ENCODE peak calls at places on chromosomes 3 and 15, in ten cellular contexts. One of them, this sample, is unnamed.
A peak's percentile ranks its signal among the peaks of the same experiment; 100 is the strongest.

GRCh38 chr3:40309925-40310635 is 573 bp downstream of the EIF1B start:
- DNase-seq in IMR-90: peak; percentile 41
- DNase-seq in Karpas-422: peak; percentile 60
- DNase-seq in uterus: peak; percentile 48
- DNase-seq in right lobe of liver: peak; percentile 73
- DNase-seq in DND-41: peak; percentile 41
- DNase-seq in CD8-positive, alpha-beta T cell: peak; percentile 7
- DNase-seq in stomach: peak; percentile 33
- DNase-seq in adrenal gland: peak; percentile 58
- DNase-seq in hepatocyte: peak; percentile 60
- DNase-seq in this sample: peak; percentile 65

GRCh38 chr15:66831801-66832390 is 129.9 kb downstream of the SMAD6 start:
- DNase-seq in IMR-90: no peak
- DNase-seq in Karpas-422: no peak
- DNase-seq in uterus: no peak
- DNase-seq in right lobe of liver: no peak
- DNase-seq in DND-41: no peak
- DNase-seq in CD8-positive, alpha-beta T cell: no peak
- DNase-seq in stomach: no peak
- DNase-seq in adrenal gland: no peak
- DNase-seq in hepatocyte: no peak
- DNase-seq in this sample: no peak

GRCh38 chr15:31360843-31361763 is 34.5 kb downstream of the KLF13 start:
- DNase-seq in IMR-90: no peak
- DNase-seq in Karpas-422: peak; percentile 92
- DNase-seq in uterus: no peak
- DNase-seq in right lobe of liver: peak; percentile 67
- DNase-seq in DND-41: peak; percentile 97
- DNase-seq in CD8-positive, alpha-beta T cell: peak; percentile 62
- DNase-seq in stomach: peak; percentile 61
- DNase-seq in adrenal gland: no peak
- DNase-seq in hepatocyte: no peak
- DNase-seq in this sample: no peak

GRCh38 chr3:74601793-74602192 is 12.7 kb downstream of the CNTN3 start:
- DNase-seq in IMR-90: no peak
- DNase-seq in Karpas-422: no peak
- DNase-seq in uterus: no peak
- DNase-seq in right lobe of liver: no peak
- DNase-seq in DND-41: no peak
- DNase-seq in CD8-positive, alpha-beta T cell: no peak
- DNase-seq in stomach: no peak
- DNase-seq in adrenal gland: no peak
- DNase-seq in hepatocyte: no peak
- DNase-seq in this sample: no peak

GRCh38 chr15:73305331-73306211 is 63.2 kb downstream of the HCN4 start:
- DNase-seq in IMR-90: peak; percentile 65
- DNase-seq in Karpas-422: peak; percentile 81
- DNase-seq in uterus: no peak
- DNase-seq in right lobe of liver: no peak
- DNase-seq in DND-41: peak; percentile 21
- DNase-seq in CD8-positive, alpha-beta T cell: no peak
- DNase-seq in stomach: no peak
- DNase-seq in adrenal gland: peak; percentile 39
- DNase-seq in hepatocyte: peak; percentile 82
- DNase-seq in this sample: no peak

GRCh38 chr3:58570851-58571250 is 6.3 kb downstream of the FAM107A start:
- DNase-seq in IMR-90: no peak
- DNase-seq in Karpas-422: no peak
- DNase-seq in uterus: no peak
- DNase-seq in right lobe of liver: no peak
- DNase-seq in DND-41: no peak
- DNase-seq in CD8-positive, alpha-beta T cell: no peak
- DNase-seq in stomach: no peak
- DNase-seq in adrenal gland: no peak
- DNase-seq in hepatocyte: no peak
- DNase-seq in this sample: no peak

GRCh38 chr3:159866201-159866746 is 122.4 kb upstream of the IL12A start:
- DNase-seq in IMR-90: no peak
- DNase-seq in Karpas-422: no peak
- DNase-seq in uterus: no peak
- DNase-seq in right lobe of liver: no peak
- DNase-seq in DND-41: no peak
- DNase-seq in CD8-positive, alpha-beta T cell: no peak
- DNase-seq in stomach: no peak
- DNase-seq in adrenal gland: no peak
- DNase-seq in hepatocyte: no peak
- DNase-seq in this sample: no peak

GRCh38 chr15:90558182-90558581 is 28.5 kb downstream of the CRTC3 start:
- DNase-seq in IMR-90: no peak
- DNase-seq in Karpas-422: no peak
- DNase-seq in uterus: no peak
- DNase-seq in right lobe of liver: peak; percentile 82
- DNase-seq in DND-41: no peak
- DNase-seq in CD8-positive, alpha-beta T cell: no peak
- DNase-seq in stomach: no peak
- DNase-seq in adrenal gland: peak; percentile 57
- DNase-seq in hepatocyte: peak; percentile 81
- DNase-seq in this sample: peak; percentile 71

GRCh38 chr15:100093211-100094126 is 248.3 kb downstream of the ADAMTS17 start:
- DNase-seq in IMR-90: peak; percentile 88
- DNase-seq in Karpas-422: no peak
- DNase-seq in uterus: no peak
- DNase-seq in right lobe of liver: no peak
- DNase-seq in DND-41: no peak
- DNase-seq in CD8-positive, alpha-beta T cell: no peak
- DNase-seq in stomach: no peak
- DNase-seq in adrenal gland: no peak
- DNase-seq in hepatocyte: no peak
- DNase-seq in this sample: no peak

GRCh38 chr3:102979682-102980378 is 545.0 kb downstream of the ZPLD1 start:
- DNase-seq in IMR-90: peak; percentile 84
- DNase-seq in Karpas-422: no peak
- DNase-seq in uterus: peak; percentile 80
- DNase-seq in right lobe of liver: no peak
- DNase-seq in DND-41: no peak
- DNase-seq in CD8-positive, alpha-beta T cell: no peak
- DNase-seq in stomach: peak; percentile 29
- DNase-seq in adrenal gland: peak; percentile 95
- DNase-seq in hepatocyte: peak; percentile 70
- DNase-seq in this sample: peak; percentile 86

GRCh38 chr3:104941785-104942184 is 424.9 kb upstream of the ALCAM start:
- DNase-seq in IMR-90: no peak
- DNase-seq in Karpas-422: no peak
- DNase-seq in uterus: no peak
- DNase-seq in right lobe of liver: no peak
- DNase-seq in DND-41: no peak
- DNase-seq in CD8-positive, alpha-beta T cell: no peak
- DNase-seq in stomach: no peak
- DNase-seq in adrenal gland: no peak
- DNase-seq in hepatocyte: no peak
- DNase-seq in this sample: no peak

GRCh38 chr3:45874677-45875346 is 11.5 kb upstream of the CCR9 start:
- DNase-seq in IMR-90: no peak
- DNase-seq in Karpas-422: no peak
- DNase-seq in uterus: no peak
- DNase-seq in right lobe of liver: no peak
- DNase-seq in DND-41: no peak
- DNase-seq in CD8-positive, alpha-beta T cell: no peak
- DNase-seq in stomach: no peak
- DNase-seq in adrenal gland: no peak
- DNase-seq in hepatocyte: no peak
- DNase-seq in this sample: no peak

GRCh38 chr15:57418640-57419039 is 42.3 kb downstream of the CGNL1 start:
- DNase-seq in IMR-90: no peak
- DNase-seq in Karpas-422: no peak
- DNase-seq in uterus: no peak
- DNase-seq in right lobe of liver: peak; percentile 92
- DNase-seq in DND-41: no peak
- DNase-seq in CD8-positive, alpha-beta T cell: no peak
- DNase-seq in stomach: no peak
- DNase-seq in adrenal gland: no peak
- DNase-seq in hepatocyte: no peak
- DNase-seq in this sample: no peak

GRCh38 chr3:111571272-111571671 is 23.9 kb downstream of the ZBED2 start:
- DNase-seq in IMR-90: no peak
- DNase-seq in Karpas-422: no peak
- DNase-seq in uterus: no peak
- DNase-seq in right lobe of liver: no peak
- DNase-seq in DND-41: no peak
- DNase-seq in CD8-positive, alpha-beta T cell: no peak
- DNase-seq in stomach: no peak
- DNase-seq in adrenal gland: no peak
- DNase-seq in hepatocyte: no peak
- DNase-seq in this sample: no peak

GRCh38 chr3:100023150-100023549 is 91.2 kb downstream of the FILIP1L start:
- DNase-seq in IMR-90: peak; percentile 14
- DNase-seq in Karpas-422: no peak
- DNase-seq in uterus: no peak
- DNase-seq in right lobe of liver: no peak
- DNase-seq in DND-41: no peak
- DNase-seq in CD8-positive, alpha-beta T cell: no peak
- DNase-seq in stomach: no peak
- DNase-seq in adrenal gland: no peak
- DNase-seq in hepatocyte: no peak
- DNase-seq in this sample: no peak

GRCh38 chr15:90086868-90087268 is 15.4 kb downstream of the IDH2 start:
- DNase-seq in IMR-90: peak; percentile 42
- DNase-seq in Karpas-422: peak; percentile 85
- DNase-seq in uterus: no peak
- DNase-seq in right lobe of liver: peak; percentile 53
- DNase-seq in DND-41: peak; percentile 55
- DNase-seq in CD8-positive, alpha-beta T cell: peak; percentile 30
- DNase-seq in stomach: no peak
- DNase-seq in adrenal gland: peak; percentile 55
- DNase-seq in hepatocyte: no peak
- DNase-seq in this sample: no peak

GRCh38 chr3:95612611-95613010 is 1201.8 kb upstream of the EPHA6 start:
- DNase-seq in IMR-90: no peak
- DNase-seq in Karpas-422: no peak
- DNase-seq in uterus: no peak
- DNase-seq in right lobe of liver: no peak
- DNase-seq in DND-41: no peak
- DNase-seq in CD8-positive, alpha-beta T cell: no peak
- DNase-seq in stomach: no peak
- DNase-seq in adrenal gland: no peak
- DNase-seq in hepatocyte: no peak
- DNase-seq in this sample: no peak

GRCh38 chr15:47514251-47514652 is 203.1 kb upstream of the SEMA6D start:
- DNase-seq in IMR-90: peak; percentile 76
- DNase-seq in Karpas-422: no peak
- DNase-seq in uterus: no peak
- DNase-seq in right lobe of liver: no peak
- DNase-seq in DND-41: no peak
- DNase-seq in CD8-positive, alpha-beta T cell: no peak
- DNase-seq in stomach: no peak
- DNase-seq in adrenal gland: no peak
- DNase-seq in hepatocyte: no peak
- DNase-seq in this sample: no peak

GRCh38 chr15:74958320-74958907 is 1.8 kb upstream of the RPP25 start:
- DNase-seq in IMR-90: no peak
- DNase-seq in Karpas-422: no peak
- DNase-seq in uterus: peak; percentile 24
- DNase-seq in right lobe of liver: peak; percentile 55
- DNase-seq in DND-41: no peak
- DNase-seq in CD8-positive, alpha-beta T cell: no peak
- DNase-seq in stomach: peak; percentile 81
- DNase-seq in adrenal gland: peak; percentile 68
- DNase-seq in hepatocyte: peak; percentile 77
- DNase-seq in this sample: peak; percentile 80
- H3K4me1 ChIP-seq in IMR-90: peaks cover 8% of the 10 kb centered on the region
- H3K4me1 ChIP-seq in Karpas-422: peaks cover 58% of the 10 kb centered on the region
- H3K4me1 ChIP-seq in uterus: no peaks in the 10 kb centered on the region
- H3K4me1 ChIP-seq in right lobe of liver: no peaks in the 10 kb centered on the region
- H3K4me1 ChIP-seq in DND-41: no peaks in the 10 kb centered on the region
- H3K4me1 ChIP-seq in CD8-positive, alpha-beta T cell: peaks cover 26% of the 10 kb centered on the region
- H3K4me1 ChIP-seq in stomach: peaks cover 46% of the 10 kb centered on the region
- H3K4me1 ChIP-seq in adrenal gland: peaks cover 18% of the 10 kb centered on the region
- H3K4me1 ChIP-seq in hepatocyte: peaks cover 43% of the 10 kb centered on the region
- H3K4me1 ChIP-seq in this sample: no peaks in the 10 kb centered on the region

GRCh38 chr3:8741581-8742355 is 8.2 kb downstream of the CAV3 start:
- DNase-seq in IMR-90: peak; percentile 86
- DNase-seq in Karpas-422: no peak
- DNase-seq in uterus: no peak
- DNase-seq in right lobe of liver: no peak
- DNase-seq in DND-41: no peak
- DNase-seq in CD8-positive, alpha-beta T cell: no peak
- DNase-seq in stomach: no peak
- DNase-seq in adrenal gland: peak; percentile 51
- DNase-seq in hepatocyte: peak; percentile 81
- DNase-seq in this sample: no peak
- H3K4me3 ChIP-seq in IMR-90: no peak overlapping the region
- H3K4me3 ChIP-seq in Karpas-422: no peak overlapping the region
- H3K4me3 ChIP-seq in uterus: no peak overlapping the region
- H3K4me3 ChIP-seq in right lobe of liver: no peak overlapping the region
- H3K4me3 ChIP-seq in DND-41: no peak overlapping the region
- H3K4me3 ChIP-seq in CD8-positive, alpha-beta T cell: no peak overlapping the region
- H3K4me3 ChIP-seq in stomach: no peak overlapping the region
- H3K4me3 ChIP-seq in adrenal gland: no peak overlapping the region
- H3K4me3 ChIP-seq in hepatocyte: no peak overlapping the region
- H3K4me3 ChIP-seq in this sample: no peak overlapping the region

DNA sequence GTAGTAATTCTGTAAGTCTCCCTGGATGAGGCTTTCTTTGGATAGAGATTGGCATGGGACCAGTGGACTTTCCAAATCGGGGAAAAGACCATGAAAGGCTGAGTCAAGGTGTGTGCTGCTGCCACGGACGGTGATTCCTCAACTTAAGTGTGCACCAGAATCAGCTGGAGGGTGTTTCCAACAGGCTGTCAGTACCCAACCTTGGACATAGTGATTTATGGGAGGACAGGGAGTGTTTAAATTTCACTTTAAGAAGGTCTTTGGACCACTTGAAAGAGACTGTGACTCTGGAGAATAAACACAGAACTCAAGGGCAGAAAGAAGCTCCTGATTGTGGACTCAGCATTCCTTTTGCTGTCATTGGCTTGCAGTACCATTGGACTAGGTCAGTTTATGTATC is 20.4 kb upstream of the CHST2 start:
- DNase-seq in IMR-90: no peak
- DNase-seq in Karpas-422: no peak
- DNase-seq in uterus: no peak
- DNase-seq in right lobe of liver: no peak
- DNase-seq in DND-41: no peak
- DNase-seq in CD8-positive, alpha-beta T cell: no peak
- DNase-seq in stomach: no peak
- DNase-seq in adrenal gland: no peak
- DNase-seq in hepatocyte: no peak
- DNase-seq in this sample: no peak
- H3K4me1 ChIP-seq in IMR-90: no peaks in the 10 kb centered on the region
- H3K4me1 ChIP-seq in Karpas-422: no peaks in the 10 kb centered on the region
- H3K4me1 ChIP-seq in uterus: no peaks in the 10 kb centered on the region
- H3K4me1 ChIP-seq in right lobe of liver: no peaks in the 10 kb centered on the region
- H3K4me1 ChIP-seq in DND-41: no peaks in the 10 kb centered on the region
- H3K4me1 ChIP-seq in CD8-positive, alpha-beta T cell: no peaks in the 10 kb centered on the region
- H3K4me1 ChIP-seq in stomach: no peaks in the 10 kb centered on the region
- H3K4me1 ChIP-seq in adrenal gland: no peaks in the 10 kb centered on the region
- H3K4me1 ChIP-seq in hepatocyte: peaks cover 11% of the 10 kb centered on the region
- H3K4me1 ChIP-seq in this sample: no peaks in the 10 kb centered on the region

DNA sequence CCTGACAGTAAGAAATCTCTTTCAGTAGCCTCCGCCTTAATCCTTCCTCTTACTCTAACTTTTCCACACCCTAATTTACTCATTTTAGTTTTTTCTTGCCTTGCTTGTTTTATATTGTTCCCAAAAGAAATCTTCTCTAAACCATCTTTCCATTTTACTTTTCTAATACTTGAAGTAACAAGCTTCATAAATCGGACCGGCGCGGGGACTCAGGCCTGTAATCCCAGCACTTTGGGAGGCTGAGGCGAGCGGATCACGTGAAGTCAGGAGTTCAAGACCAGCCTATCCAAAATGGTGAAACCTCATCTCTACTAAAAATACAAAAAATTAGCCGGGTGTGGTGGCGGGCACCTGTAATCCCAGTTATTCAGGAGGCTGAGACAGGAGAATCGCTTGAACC is 17.3 kb downstream of the ZNF148 start:
- DNase-seq in IMR-90: no peak
- DNase-seq in Karpas-422: no peak
- DNase-seq in uterus: no peak
- DNase-seq in right lobe of liver: no peak
- DNase-seq in DND-41: no peak
- DNase-seq in CD8-positive, alpha-beta T cell: no peak
- DNase-seq in stomach: no peak
- DNase-seq in adrenal gland: no peak
- DNase-seq in hepatocyte: no peak
- DNase-seq in this sample: no peak
- H3K4me3 ChIP-seq in IMR-90: peak overlapping the region; percentile 54
- H3K4me3 ChIP-seq in Karpas-422: peak overlapping the region; percentile 76
- H3K4me3 ChIP-seq in uterus: peak overlapping the region; percentile 51
- H3K4me3 ChIP-seq in right lobe of liver: peak overlapping the region; percentile 48
- H3K4me3 ChIP-seq in DND-41: peak overlapping the region; percentile 65
- H3K4me3 ChIP-seq in CD8-positive, alpha-beta T cell: peak overlapping the region; percentile 60
- H3K4me3 ChIP-seq in stomach: peak overlapping the region; percentile 53
- H3K4me3 ChIP-seq in adrenal gland: peak overlapping the region; percentile 54
- H3K4me3 ChIP-seq in hepatocyte: peak overlapping the region; percentile 11
- H3K4me3 ChIP-seq in this sample: no peak overlapping the region